ENCODE peak calls at places on chromosomes 2 and 18, in ten cellular contexts. D is astrocyte; O is IMR-90; V is left ventricle myocardium inferior; T is breast epithelium; R is aorta; Y is pancreas; F is CD4-positive, alpha-beta memory T cell; W is CD8-positive, alpha-beta T cell; U is colonic mucosa. C is an unnamed sample.

GRCh38 chr2:112666764-112667122 is 21.0 kb downstream of the SLC20A1 start:
- DNase-seq in W (no peak), F (no peak), T (no peak), V (no peak), Y (no peak), D (no peak), U (no peak), R (no peak), O (no peak), C (no peak)

GRCh38 chr18:74840492-74841167 is 243.0 kb downstream of the ZNF407 start:
- DNase-seq in T (no peak), V (no peak), W (no peak), O (peak; percentile 82), U (no peak), Y (no peak), F (no peak), D (peak; percentile 43), R (no peak), C (no peak)

GRCh38 chr2:160891353-160891740 is 268.9 kb upstream of the TANK start:
- DNase-seq in F (no peak), D (no peak), Y (no peak), R (no peak), U (no peak), O (no peak), V (no peak), T (no peak), W (no peak), C (no peak)

GRCh38 chr2:55163258-55163657 is 68.8 kb downstream of the CLHC1 start:
- DNase-seq in U (no peak), O (peak; percentile 71), T (no peak), Y (no peak), W (no peak), F (no peak), V (no peak), D (peak; percentile 61), R (no peak), C (no peak)

GRCh38 chr2:191302459-191303155 is 57.4 kb downstream of the MYO1B start:
- DNase-seq in T (no peak), D (no peak), F (peak; percentile 3), R (no peak), O (peak; percentile 23), Y (no peak), W (no peak), V (no peak), U (no peak), C (no peak)

GRCh38 chr18:8895987-8896619 is 190.7 kb downstream of the MTCL1 start:
- DNase-seq in T (no peak), W (no peak), R (no peak), U (no peak), F (no peak), V (no peak), D (peak; percentile 86), Y (no peak), O (peak; percentile 88), C (no peak)

GRCh38 chr2:215619022-215619958 is 183.4 kb upstream of the FN1 start:
- DNase-seq in T (no peak), U (no peak), V (no peak), W (no peak), D (peak; percentile 94), R (no peak), F (no peak), O (peak; percentile 67), Y (no peak), C (no peak)

GRCh38 chr18:51110073-51110797 is 80.2 kb downstream of the SMAD4 start:
- DNase-seq in F (peak; percentile 44), V (peak; percentile 57), D (no peak), W (peak; percentile 69), T (no peak), O (peak; percentile 5), R (peak; percentile 57), U (peak; percentile 72), Y (peak; percentile 78), C (peak; percentile 60)

GRCh38 chr2:108927936-108928659 is 60.9 kb downstream of the EDAR start:
- DNase-seq in F (peak; percentile 47), Y (no peak), T (no peak), R (no peak), V (no peak), O (peak; percentile 64), D (peak; percentile 25), W (peak; percentile 26), U (peak; percentile 63), C (no peak)

GRCh38 chr2:113910110-113910717 is 20.3 kb downstream of the ACTR3 start:
- DNase-seq in R (no peak), O (peak; percentile 19), Y (no peak), U (no peak), D (peak; percentile 31), V (no peak), W (peak; percentile 67), T (no peak), F (peak; percentile 15), C (no peak)

GRCh38 chr2:234243871-234244565 is 193.5 kb downstream of the SPP2 start:
- DNase-seq in F (no peak), W (no peak), T (no peak), V (no peak), Y (no peak), R (no peak), D (no peak), O (no peak), U (no peak), C (no peak)

GRCh38 chr2:234242446-234242810 is 191.9 kb downstream of the SPP2 start:
- DNase-seq in F (no peak), D (no peak), V (no peak), Y (no peak), T (no peak), W (no peak), U (no peak), O (no peak), R (no peak), C (no peak)

GRCh38 chr2:234249006-234249405 is 198.5 kb downstream of the SPP2 start:
- DNase-seq in F (no peak), T (no peak), D (no peak), W (no peak), V (no peak), O (no peak), U (no peak), Y (no peak), R (no peak), C (no peak)

GRCh38 chr2:234247453-234248180 is 197.1 kb downstream of the SPP2 start:
- DNase-seq in R (no peak), W (no peak), O (no peak), T (no peak), U (no peak), V (no peak), D (no peak), F (no peak), Y (no peak), C (no peak)

GRCh38 chr2:234245945-234246344 is 195.4 kb downstream of the SPP2 start:
- DNase-seq in O (peak; percentile 96), W (no peak), D (peak; percentile 98), V (no peak), U (no peak), F (no peak), R (no peak), Y (no peak), T (no peak), C (no peak)
- H3K4me1 ChIP-seq in O (peaks cover 15% of the 10 kb centered on the region), W (no peaks in the 10 kb centered on the region), D (peaks cover 65% of the 10 kb centered on the region), V (no peaks in the 10 kb centered on the region), U (no peaks in the 10 kb centered on the region), F (peaks cover 11% of the 10 kb centered on the region), R (no peaks in the 10 kb centered on the region), Y (no peaks in the 10 kb centered on the region), T (peaks cover 8% of the 10 kb centered on the region), C (no peaks in the 10 kb centered on the region)

DNA sequence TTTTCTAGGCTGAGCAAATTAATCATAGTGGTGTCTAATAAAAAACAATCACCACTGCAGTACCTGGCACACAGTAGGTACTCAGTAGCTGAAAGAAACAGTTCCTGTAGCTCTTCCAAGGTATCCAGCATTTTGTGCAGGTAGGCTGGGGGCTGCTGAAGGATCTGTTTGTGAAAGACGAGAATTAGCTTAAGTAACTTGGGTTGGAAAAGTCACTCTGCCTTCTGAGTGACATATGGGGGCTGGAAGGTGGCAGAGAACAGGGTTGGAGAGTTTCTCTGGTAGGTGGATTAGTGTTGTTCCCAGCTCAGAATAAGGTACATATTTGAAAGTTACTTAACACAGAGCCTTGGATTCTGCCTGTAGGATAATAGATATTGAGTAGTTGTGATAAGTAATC is 72.8 kb downstream of the FMNL2 start:
- DNase-seq in U (no peak), R (no peak), Y (no peak), D (no peak), V (no peak), O (no peak), W (no peak), F (no peak), T (no peak), C (no peak)
- H3K4me1 ChIP-seq in U (peaks cover 7% of the 10 kb centered on the region), R (peaks cover 3% of the 10 kb centered on the region), Y (peaks cover 34% of the 10 kb centered on the region), D (peaks cover 26% of the 10 kb centered on the region), V (peaks cover 65% of the 10 kb centered on the region), O (peaks cover 8% of the 10 kb centered on the region), W (no peaks in the 10 kb centered on the region), F (no peaks in the 10 kb centered on the region), T (peaks cover 10% of the 10 kb centered on the region), C (peaks cover 35% of the 10 kb centered on the region)

GRCh38 chr2:20509766-20510490 is 63.1 kb downstream of the RHOB start:
- DNase-seq in U (peak; percentile 78), F (no peak), W (no peak), R (no peak), D (peak; percentile 59), V (no peak), Y (no peak), T (peak; percentile 88), O (peak; percentile 49), C (peak; percentile 76)
- H3K4me1 ChIP-seq in U (no peaks in the 10 kb centered on the region), F (no peaks in the 10 kb centered on the region), W (no peaks in the 10 kb centered on the region), R (no peaks in the 10 kb centered on the region), D (peaks cover 25% of the 10 kb centered on the region), V (no peaks in the 10 kb centered on the region), Y (no peaks in the 10 kb centered on the region), T (no peaks in the 10 kb centered on the region), O (peaks cover 14% of the 10 kb centered on the region), C (no peaks in the 10 kb centered on the region)

GRCh38 chr2:189940913-189941312 is 121.6 kb downstream of the MSTN start:
- DNase-seq in D (no peak), W (no peak), O (no peak), U (no peak), R (no peak), T (no peak), Y (no peak), F (no peak), V (no peak), C (no peak)

GRCh38 chr2:189933041-189933440 is 129.5 kb downstream of the MSTN start:
- DNase-seq in F (no peak), W (no peak), R (no peak), V (no peak), O (no peak), Y (no peak), U (no peak), T (no peak), D (no peak), C (no peak)

GRCh38 chr2:189933911-189934399 is 128.6 kb downstream of the MSTN start:
- DNase-seq in F (no peak), Y (no peak), W (no peak), R (no peak), U (no peak), T (no peak), D (peak; percentile 92), V (no peak), O (peak; percentile 93), C (no peak)

GRCh38 chr2:189943009-189943408 is 119.5 kb downstream of the MSTN start:
- DNase-seq in T (no peak), V (no peak), O (no peak), W (no peak), Y (no peak), U (no peak), F (no peak), D (no peak), R (no peak), C (no peak)

DNA sequence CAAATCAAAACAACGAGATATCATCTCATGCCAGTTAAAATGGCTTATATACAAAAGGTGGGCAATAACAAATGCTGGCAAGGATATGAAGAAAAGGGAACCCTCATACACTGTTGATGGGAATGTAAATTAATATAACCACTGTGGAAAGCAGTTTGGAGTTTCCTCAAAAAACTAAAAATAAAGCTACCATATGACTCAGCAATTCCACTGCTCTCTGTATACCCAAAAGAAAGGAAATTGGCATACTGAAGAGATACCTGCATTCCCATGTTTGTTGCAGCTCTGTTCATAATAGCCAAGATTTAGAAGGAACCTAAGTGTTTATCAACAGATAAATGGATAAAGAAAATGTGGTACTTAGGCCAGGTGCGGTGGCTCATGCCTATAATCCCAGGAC is 124.8 kb downstream of the MSTN start:
- DNase-seq in V (no peak), T (no peak), R (no peak), D (peak; percentile 12), O (peak; percentile 12), U (no peak), Y (no peak), W (no peak), F (no peak), C (no peak)
- H3K4me1 ChIP-seq in V (no peaks in the 10 kb centered on the region), T (no peaks in the 10 kb centered on the region), R (no peaks in the 10 kb centered on the region), D (peaks cover 13% of the 10 kb centered on the region), O (no peaks in the 10 kb centered on the region), U (no peaks in the 10 kb centered on the region), Y (no peaks in the 10 kb centered on the region), W (no peaks in the 10 kb centered on the region), F (no peaks in the 10 kb centered on the region), C (no peaks in the 10 kb centered on the region)

C was measured in lung.